ENCODE peak calls at places on chromosomes 5 and 9, in ten cellular contexts. G, X, B, Q, O, V, M, K, P and T are unnamed samples.

GRCh38 chr5:159916841-159917761 is 819 bp downstream of the ADRA1B start:
- DNase-seq in G (no peak), X (no peak), B (peak; percentile 11), Q (no peak), O (no peak), V (no peak), M (no peak), K (no peak), P (no peak), T (no peak)

GRCh38 chr9:93244101-93244500 is 60.2 kb downstream of the WNK2 start:
- DNase-seq in G (no peak), X (no peak), B (no peak), Q (no peak), O (no peak), V (no peak), M (no peak), K (no peak), P (no peak), T (no peak)

GRCh38 chr5:115831163-115831768 is 10.1 kb downstream of the ATG12 start:
- DNase-seq in G (no peak), X (peak; percentile 29), B (peak; percentile 62), Q (no peak), O (peak; percentile 67), V (no peak), M (peak; percentile 15), K (no peak), P (no peak), T (peak; percentile 66)

GRCh38 chr5:74406844-74407243 is 233.7 kb downstream of the ENC1 start:
- DNase-seq in G (no peak), X (no peak), B (no peak), Q (no peak), O (no peak), V (no peak), M (no peak), K (no peak), P (no peak), T (no peak)

GRCh38 chr5:132677191-132677590 is 3.4 kb downstream of the IL4 start:
- DNase-seq in G (no peak), X (peak; percentile 98), B (peak; percentile 24), Q (peak; percentile 76), O (peak; percentile 77), V (no peak), M (peak; percentile 26), K (no peak), P (no peak), T (peak; percentile 88)

GRCh38 chr5:32684261-32684660 is 26.9 kb upstream of the NPR3 start:
- DNase-seq in G (no peak), X (no peak), B (no peak), Q (no peak), O (no peak), V (no peak), M (no peak), K (no peak), P (no peak), T (no peak)

GRCh38 chr5:58891072-58891970 is 308.4 kb downstream of the RAB3C start:
- DNase-seq in G (peak; percentile 49), X (peak; percentile 77), B (peak; percentile 75), Q (peak; percentile 24), O (peak; percentile 93), V (peak; percentile 43), M (peak; percentile 69), K (peak; percentile 33), P (peak; percentile 41), T (peak; percentile 81)

GRCh38 chr5:66888613-66889012 is 292.4 kb downstream of the MAST4 start:
- DNase-seq in G (no peak), X (no peak), B (no peak), Q (no peak), O (peak; percentile 28), V (no peak), M (no peak), K (no peak), P (no peak), T (no peak)

GRCh38 chr9:126692759-126693427 is 79.2 kb downstream of the LMX1B start:
- DNase-seq in G (no peak), X (no peak), B (peak; percentile 2), Q (no peak), O (no peak), V (no peak), M (no peak), K (no peak), P (no peak), T (no peak)

GRCh38 chr9:134679616-134680392 is 38.2 kb downstream of the COL5A1 start:
- DNase-seq in G (no peak), X (no peak), B (no peak), Q (no peak), O (no peak), V (no peak), M (no peak), K (no peak), P (no peak), T (no peak)

GRCh38 chr5:39076757-39077475 is 2.7 kb upstream of the RICTOR start:
- DNase-seq in G (no peak), X (peak; percentile 67), B (no peak), Q (no peak), O (peak; percentile 53), V (no peak), M (no peak), K (no peak), P (no peak), T (peak; percentile 89)

GRCh38 chr5:89396262-89396975 is 513.4 kb upstream of the MEF2C start:
- DNase-seq in G (no peak), X (no peak), B (no peak), Q (no peak), O (peak; percentile 81), V (peak; percentile 5), M (no peak), K (no peak), P (no peak), T (no peak)

GRCh38 chr9:71627537-71627936 is 140.8 kb downstream of the CEMIP2 start:
- DNase-seq in G (no peak), X (no peak), B (no peak), Q (no peak), O (no peak), V (no peak), M (no peak), K (no peak), P (no peak), T (no peak)

GRCh38 chr9:128339761-128340690 is at the start of gene SLC27A4:
- DNase-seq in G (peak; percentile 68), X (peak; percentile 69), B (peak; percentile 94), Q (peak; percentile 19), O (peak; percentile 75), V (peak; percentile 69), M (peak; percentile 89), K (peak; percentile 66), P (peak; percentile 67), T (peak; percentile 85)